ENCODE peak calls at places on chromosomes 1 and 21, in six cellular contexts. N, C, O, R, L and J are unnamed samples.

GRCh38 chr1:239678181-239678580 is 291.8 kb downstream of the CHRM3 start:
- DNase-seq in R (no peak), N (no peak), C (no peak), L (no peak), O (no peak), J (no peak)

GRCh38 chr1:154502742-154503111 is 515 bp upstream of the SHE start:
- DNase-seq in C (no peak), R (no peak), N (no peak), L (no peak), O (peak), J (no peak)

GRCh38 chr1:63005812-63006211 is 221.9 kb downstream of the ATG4C start:
- DNase-seq in C (no peak), N (no peak), L (no peak), R (no peak), O (no peak), J (no peak)

GRCh38 chr1:17615157-17615556 is 75.7 kb downstream of the ARHGEF10L start:
- DNase-seq in L (no peak), R (peak), C (no peak), N (no peak), O (peak), J (no peak)

GRCh38 chr1:231931846-231932454 is 305.4 kb downstream of the DISC1 start:
- DNase-seq in L (peak), C (no peak), R (no peak), N (no peak), O (no peak), J (peak)

GRCh38 chr1:160428655-160429054 is 28.3 kb downstream of the VANGL2 start:
- DNase-seq in N (no peak), O (peak), C (peak), R (peak), L (peak), J (peak)

GRCh38 chr1:61123321-61123720 is 41.0 kb downstream of the NFIA start:
- DNase-seq in N (no peak), L (no peak), R (no peak), O (no peak), C (no peak), J (no peak)

GRCh38 chr1:101314244-101314643 is 77.4 kb downstream of the S1PR1 start:
- DNase-seq in O (no peak), L (no peak), N (no peak), R (no peak), C (no peak), J (peak)

GRCh38 chr1:201334325-201335173 is 42.9 kb downstream of the TNNT2 start:
- DNase-seq in C (no peak), O (peak), N (no peak), L (no peak), R (no peak), J (no peak)

GRCh38 chr1:221487781-221488520 is 253.9 kb downstream of the DUSP10 start:
- DNase-seq in R (no peak), O (no peak), N (peak), L (no peak), C (no peak), J (no peak)

GRCh38 chr1:22853651-22854185 is 118.9 kb downstream of the LACTBL1 start:
- DNase-seq in L (no peak), C (no peak), R (no peak), N (no peak), O (no peak), J (no peak)

GRCh38 chr1:53075206-53075605 is 13.2 kb downstream of the PODN start:
- DNase-seq in O (peak), N (no peak), C (no peak), R (peak), L (no peak), J (no peak)

GRCh38 chr21:42256316-42256715 is 37.4 kb downstream of the ABCG1 start:
- DNase-seq in L (no peak), C (no peak), N (no peak), O (peak), R (no peak), J (no peak)

GRCh38 chr21:42255825-42256224 is 36.9 kb downstream of the ABCG1 start:
- DNase-seq in R (no peak), O (peak), L (no peak), N (no peak), C (no peak), J (no peak)

GRCh38 chr21:42253466-42253865 is 34.5 kb downstream of the ABCG1 start:
- DNase-seq in N (no peak), R (no peak), C (no peak), L (no peak), O (no peak), J (no peak)

GRCh38 chr21:42255038-42255601 is 36.2 kb downstream of the ABCG1 start:
- DNase-seq in C (no peak), O (peak), R (no peak), L (no peak), N (no peak), J (no peak)

GRCh38 chr21:42254631-42255030 is 35.7 kb downstream of the ABCG1 start:
- DNase-seq in N (no peak), C (no peak), R (no peak), O (peak), L (no peak), J (no peak)
- TF ChIP-seq CTCF in N (no peak), C (no peak), R (no peak), O (no peak), L (no peak), J (no peak)

GRCh38 chr1:223842784-223843183 is 3.0 kb downstream of the TP53BP2 start:
- DNase-seq in O (no peak), N (no peak), L (no peak), R (no peak), C (no peak), J (no peak)
- H3K4me3 ChIP-seq in O (no peak), N (no peak), L (no peak), R (no peak), C (no peak), J (no peak)

GRCh38 chr1:150976401-150976821 is 1.8 kb upstream of the CERS2 start:
- DNase-seq in L (no peak), N (no peak), R (no peak), O (no peak), C (no peak), J (no peak)

GRCh38 chr1:150973826-150974579 is 632 bp downstream of the CERS2 start:
- DNase-seq in R (peak), C (no peak), O (peak), L (no peak), N (no peak), J (peak)

GRCh38 chr1:150973258-150973825 is 1.3 kb downstream of the CERS2 start:
- DNase-seq in O (peak), C (no peak), R (peak), L (no peak), N (no peak), J (peak)

GRCh38 chr1:150976879-150977694 is 2.5 kb upstream of the CERS2 start:
- DNase-seq in N (no peak), C (peak), L (peak), O (peak), R (peak), J (peak)

GRCh38 chr1:150974580-150975478 is at the start of gene CERS2:
- DNase-seq in R (peak), O (peak), C (peak), L (no peak), N (peak), J (peak)
- TF ChIP-seq CTCF in R (no peak), O (no peak), C (no peak), L (no peak), N (no peak), J (no peak)

GRCh38 chr1:31981976-31982375 is 31.7 kb upstream of the KHDRBS1 start:
- DNase-seq in R (no peak), L (no peak), O (no peak), N (no peak), C (no peak), J (peak)

GRCh38 chr1:31980835-31981782 is 32.6 kb upstream of the KHDRBS1 start:
- DNase-seq in N (no peak), C (no peak), L (no peak), R (no peak), O (no peak), J (peak)

GRCh38 chr1:31987231-31987630 is 26.4 kb upstream of the KHDRBS1 start:
- DNase-seq in O (no peak), N (peak), C (no peak), R (no peak), L (no peak), J (no peak)

GRCh38 chr1:31984419-31985347 is 29.0 kb upstream of the KHDRBS1 start:
- DNase-seq in L (no peak), R (no peak), C (no peak), N (no peak), O (no peak), J (peak)

DNA sequence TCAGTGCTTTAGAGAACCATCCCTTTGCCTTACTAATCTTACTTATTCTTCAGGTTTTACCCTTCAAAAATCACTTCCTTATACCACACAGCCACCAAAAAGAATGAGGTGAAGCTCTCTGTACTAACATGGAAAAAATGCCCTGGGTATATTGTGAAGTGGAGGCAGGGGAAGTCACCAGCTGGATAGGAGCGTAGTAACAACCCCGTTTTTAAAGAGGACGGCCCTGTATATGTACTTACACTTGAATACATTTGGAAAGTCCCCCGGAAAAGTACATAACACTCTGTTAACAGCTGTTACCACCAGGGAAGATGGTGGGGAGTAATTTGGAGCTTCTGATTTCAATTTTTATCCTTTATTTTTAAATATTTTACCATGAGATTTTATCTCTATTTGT is 28.2 kb upstream of the KHDRBS1 start:
- DNase-seq in C (no peak), R (no peak), N (no peak), O (no peak), L (no peak), J (peak)
- H3K4me3 ChIP-seq in C (no peak), R (no peak), N (no peak), O (no peak), L (no peak), J (peak)